ENCODE peak calls at places on chromosomes 2 and 18, in four cellular contexts. T is HL-60, F is GM23338, N is lower lobe of right lung. E is an unnamed sample.

GRCh38 chr2:126908721-126909177 is 10.1 kb downstream of the TEX51 start:
- DNase-seq in T (no peak), F (no peak), N (no peak), E (no peak)

GRCh38 chr2:196166876-196167275 is 4.5 kb downstream of the STK17B start:
- DNase-seq in T (no peak), F (no peak), N (no peak), E (no peak)

GRCh38 chr2:162232611-162233115 is 10.6 kb downstream of the FAP start:
- DNase-seq in T (no peak), F (no peak), N (no peak), E (no peak)

GRCh38 chr2:186894478-186894877 is 45.5 kb upstream of the ZSWIM2 start:
- DNase-seq in T (no peak), F (no peak), N (no peak), E (no peak)

GRCh38 chr2:12502759-12503158 is 214.0 kb upstream of the TRIB2 start:
- DNase-seq in T (no peak), F (no peak), N (no peak), E (no peak)

GRCh38 chr2:164068063-164068462 is 332.3 kb upstream of the FIGN start:
- DNase-seq in T (no peak), F (peak; percentile 26), N (no peak), E (no peak)

GRCh38 chr2:120419955-120420354 is 74.0 kb downstream of the INHBB start:
- DNase-seq in T (no peak), F (no peak), N (no peak), E (peak; percentile 2)

GRCh38 chr18:6785001-6785400 is 55.5 kb downstream of the ARHGAP28 start:
- DNase-seq in T (no peak), F (no peak), N (no peak), E (no peak)

GRCh38 chr18:42414756-42415454 is 459.9 kb downstream of the PIK3C3 start:
- DNase-seq in T (no peak), F (no peak), N (no peak), E (no peak)

GRCh38 chr18:44909191-44909719 is 228.6 kb downstream of the SETBP1 start:
- DNase-seq in T (no peak), F (no peak), N (no peak), E (no peak)

GRCh38 chr2:30185175-30185574 is 38.4 kb downstream of the YPEL5 start:
- DNase-seq in T (peak; percentile 42), F (no peak), N (no peak), E (no peak)

GRCh38 chr2:225002039-225002655 is 40.1 kb downstream of the DOCK10 start:
- DNase-seq in T (no peak), F (peak; percentile 91), N (no peak), E (peak; percentile 64)

GRCh38 chr2:102114851-102115497 is 27.6 kb upstream of the IL1R1 start:
- DNase-seq in T (no peak), F (no peak), N (no peak), E (peak; percentile 65)

GRCh38 chr2:190501702-190502407 is 32.7 kb downstream of the NEMP2 start:
- DNase-seq in T (no peak), F (no peak), N (no peak), E (no peak)

GRCh38 chr2:44705851-44706555 is 235.5 kb upstream of the SIX3 start:
- DNase-seq in T (no peak), F (peak; percentile 42), N (no peak), E (no peak)

DNA sequence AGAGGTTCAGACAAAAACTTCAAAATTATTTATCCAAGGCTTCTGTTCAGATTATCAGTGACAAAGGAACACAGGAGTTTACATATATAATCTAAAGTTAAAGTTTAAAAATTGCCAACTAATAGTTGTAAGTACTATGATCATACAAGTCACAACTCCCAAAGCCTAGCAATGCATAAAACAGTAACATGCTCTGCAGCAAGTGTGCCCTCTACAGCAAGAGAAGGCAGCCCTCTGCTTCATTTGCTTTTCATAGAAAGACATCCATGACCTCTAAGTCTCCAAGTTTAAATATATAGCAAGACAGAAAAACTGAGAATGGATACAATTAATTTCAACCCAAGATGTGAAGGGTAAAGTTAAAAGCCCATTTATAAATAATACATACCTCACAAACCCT is 13.3 kb downstream of the RAB1A start:
- DNase-seq in T (no peak), F (no peak), N (no peak), E (no peak)
- TF ChIP-seq CTCF in T (no peak), F (no peak), N (no peak), E (no peak)

GRCh38 chr18:37294951-37295350 is 270.6 kb downstream of the CELF4 start:
- DNase-seq in T (peak; percentile 10), F (peak; percentile 90), N (no peak), E (no peak)
- TF ChIP-seq CTCF in T (peak; percentile 24), F (peak; percentile 92), N (peak; percentile 10), E (no peak)

GRCh38 chr2:3180082-3180908 is 197.3 kb downstream of the EIPR1 start:
- DNase-seq in T (no peak), F (no peak), N (no peak), E (no peak)

GRCh38 chr2:3181416-3182010 is 196.1 kb downstream of the EIPR1 start:
- DNase-seq in T (no peak), F (no peak), N (no peak), E (no peak)

GRCh38 chr2:3178206-3179031 is 199.2 kb downstream of the EIPR1 start:
- DNase-seq in T (no peak), F (no peak), N (no peak), E (no peak)

GRCh38 chr2:3179626-3180025 is 198.0 kb downstream of the EIPR1 start:
- DNase-seq in T (no peak), F (no peak), N (no peak), E (no peak)

DNA sequence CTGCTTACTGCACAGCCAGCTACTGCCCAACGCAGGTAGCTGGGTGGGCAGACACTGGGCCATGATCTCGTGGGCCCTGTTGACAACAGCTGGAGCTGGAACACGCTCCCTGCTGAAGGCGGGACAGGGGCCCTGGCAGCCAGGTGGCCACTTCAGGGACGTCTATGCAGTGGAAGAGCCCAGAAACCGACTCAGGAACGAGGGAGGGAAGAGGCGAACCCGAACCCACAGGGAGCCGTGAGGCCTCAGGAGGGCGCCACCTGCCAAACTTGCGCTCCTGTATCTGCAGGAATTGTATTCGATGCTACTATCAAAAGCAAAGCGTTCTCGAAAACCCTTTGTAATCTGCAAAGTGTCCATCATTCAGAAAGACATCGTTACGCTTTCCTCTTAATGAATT is 198.4 kb downstream of the EIPR1 start:
- DNase-seq in T (no peak), F (peak; percentile 79), N (no peak), E (no peak)
- TF ChIP-seq CTCF in T (peak; percentile 7), F (peak; percentile 79), N (no peak), E (no peak)

DNA sequence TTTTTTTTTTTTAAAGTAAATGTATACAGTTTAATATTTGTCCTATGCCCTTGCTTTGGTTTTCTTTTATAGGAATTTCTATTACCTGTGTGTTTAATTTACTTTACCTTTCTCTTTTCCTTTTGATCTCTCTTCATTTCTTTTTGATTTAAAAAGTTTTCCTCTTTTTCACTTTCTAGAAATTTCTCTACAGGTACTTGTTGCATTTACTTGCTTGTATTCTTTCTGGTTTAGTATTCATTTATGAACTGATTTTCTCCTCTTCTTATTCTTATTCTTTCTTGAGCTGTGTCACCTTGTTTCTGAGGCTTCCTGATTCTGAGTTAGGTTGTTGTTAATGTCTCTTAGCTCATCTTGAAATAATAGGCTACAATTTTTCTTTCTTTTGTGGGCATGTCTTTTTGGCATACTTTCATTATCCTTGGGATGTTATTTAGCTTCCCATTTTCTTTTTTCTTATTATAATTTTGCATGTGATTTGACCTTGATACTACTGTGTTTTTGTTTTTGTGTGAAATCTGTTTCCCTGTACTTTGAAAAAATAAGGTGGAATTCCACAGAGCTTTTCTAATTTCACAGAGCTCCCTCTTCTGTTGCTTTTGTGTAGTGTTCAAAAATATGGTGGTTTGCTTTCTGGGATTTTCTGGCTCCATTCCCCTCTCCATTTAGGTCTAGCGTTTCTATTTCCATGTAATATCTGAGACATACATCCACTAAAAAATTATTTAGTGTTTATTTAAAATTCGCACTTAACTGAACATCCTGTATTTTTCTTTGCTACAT is 25.5 kb upstream of the ALMS1 start:
- DNase-seq in T (no peak), F (peak; percentile 41), N (no peak), E (no peak)
- TF ChIP-seq CTCF in T (no peak), F (peak; percentile 51), N (no peak), E (peak; percentile 29)

GRCh38 chr2:179898873-179899272 is 37.5 kb upstream of the ZNF385B start:
- DNase-seq in T (peak; percentile 4), F (peak; percentile 91), N (no peak), E (no peak)
- TF ChIP-seq CTCF in T (no peak), F (peak; percentile 91), N (no peak), E (no peak)

DNA sequence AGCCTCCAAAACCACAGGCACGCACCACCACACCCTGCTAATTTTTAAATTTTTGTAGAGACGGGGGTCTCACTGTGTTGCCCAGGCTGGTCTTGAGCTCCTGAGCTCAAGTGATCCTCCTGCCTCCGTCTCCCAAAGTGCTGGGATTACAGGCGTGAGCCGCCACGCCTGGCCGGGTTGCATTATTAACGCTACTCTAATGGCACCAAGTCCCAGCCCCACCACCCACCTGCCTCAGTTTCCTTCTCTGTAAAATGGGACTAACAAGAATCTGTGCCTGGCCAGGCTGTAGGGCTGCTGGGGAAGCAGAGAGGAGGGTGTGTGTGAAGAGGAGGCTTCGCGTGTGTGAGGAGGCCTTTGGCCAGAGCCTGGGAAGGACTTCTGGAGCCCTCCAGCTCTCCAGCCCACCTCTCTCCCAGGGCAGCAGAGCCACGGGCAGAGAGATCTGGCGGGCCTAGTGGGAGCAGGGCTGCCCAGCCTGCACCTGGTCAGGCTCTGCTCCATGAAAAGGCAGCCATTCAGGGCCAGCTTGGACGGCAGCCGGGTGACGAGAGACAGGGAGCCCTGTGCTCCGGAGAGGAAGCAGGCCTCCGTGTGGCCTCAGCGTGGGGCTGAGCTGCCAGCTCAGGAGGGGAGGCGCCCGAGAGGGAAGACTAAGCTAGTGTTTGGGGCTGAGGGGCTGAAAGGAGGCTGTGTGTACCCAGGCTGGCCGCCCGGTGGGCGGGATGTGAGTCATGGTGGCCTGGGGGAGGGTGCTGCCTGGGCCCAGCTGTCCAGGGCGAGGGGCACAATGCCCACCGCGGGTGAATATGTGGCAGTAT is 7.4 kb upstream of the B3GNT7 start:
- DNase-seq in T (no peak), F (no peak), N (peak; percentile 62), E (peak; percentile 62)
- TF ChIP-seq CTCF in T (no peak), F (peak; percentile 2), N (no peak), E (no peak)

DNA sequence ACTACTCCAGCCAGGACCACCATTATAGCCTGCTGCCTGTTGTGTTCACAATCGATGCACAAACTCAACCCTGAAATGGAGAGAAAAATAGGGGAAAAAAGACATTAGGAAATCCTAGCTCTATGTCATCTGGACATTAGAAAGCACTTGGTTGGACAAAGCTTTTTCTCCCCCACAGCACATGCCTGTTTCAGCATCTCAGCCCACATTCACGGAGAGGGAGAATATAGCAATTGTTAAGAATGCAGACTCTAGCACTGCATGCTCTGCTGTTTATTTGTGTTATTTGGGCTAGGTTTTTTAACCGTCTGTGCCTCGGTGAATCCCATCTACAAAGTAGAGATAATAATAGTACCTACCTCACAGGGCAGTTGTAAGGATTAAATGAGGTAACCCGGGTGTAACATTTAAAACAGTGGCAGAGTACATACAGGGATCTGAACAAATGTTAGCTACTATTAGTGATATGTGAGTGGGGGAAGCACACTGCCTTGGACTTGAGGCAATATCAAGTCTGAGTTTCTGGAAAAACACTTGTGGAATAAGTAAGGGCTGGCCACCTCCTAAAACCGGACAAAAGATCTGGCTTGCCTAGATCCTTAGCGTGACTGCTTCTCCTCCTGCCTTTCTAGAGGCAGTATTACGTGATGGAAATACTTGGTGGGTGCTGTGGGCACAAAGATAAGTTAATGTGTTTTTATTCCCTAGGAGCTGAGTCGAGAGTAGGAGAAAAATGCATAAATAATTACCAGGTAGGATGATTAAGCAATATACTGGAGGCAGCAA is 1.1 kb upstream of the PPP1CB start:
- DNase-seq in T (no peak), F (no peak), N (no peak), E (no peak)
- TF ChIP-seq CTCF in T (no peak), F (no peak), N (no peak), E (no peak)